ENCODE peak calls at places on chromosomes 5 and 9, in nine cellular contexts. W is spleen, S is tibial nerve, I is transverse colon, Y is HCT116, P is breast epithelium, M is body of pancreas, F is IMR-90, T is HepG2. J is an unnamed sample.

GRCh38 chr9:34371886-34372597 is 4.7 kb downstream of the MYORG start:
- DNase-seq in T (no peak), P (no peak), W (no peak), Y (no peak), I (no peak), F (no peak), S (no peak), M (no peak), J (no peak)

GRCh38 chr5:75412111-75412990 is 75.3 kb downstream of the HMGCR start:
- DNase-seq in S (no peak), F (peak), I (no peak), W (no peak), Y (no peak), M (no peak), T (no peak), P (no peak), J (no peak)

GRCh38 chr9:35756743-35757526 is 2.9 kb upstream of the MSMP start:
- DNase-seq in W (peak), I (peak), T (peak), S (no peak), P (peak), Y (peak), F (no peak), M (peak), J (peak)

GRCh38 chr5:115306011-115306530 is 9.6 kb upstream of the CCDC112 start:
- DNase-seq in P (no peak), Y (no peak), M (peak), I (peak), W (no peak), S (no peak), T (no peak), F (no peak), J (no peak)

GRCh38 chr5:114319236-114319635 is 42.6 kb upstream of the KCNN2 start:
- DNase-seq in F (no peak), P (no peak), I (no peak), T (no peak), S (no peak), Y (no peak), M (no peak), W (no peak), J (no peak)

GRCh38 chr9:133009906-133010582 is 20.8 kb upstream of the GTF3C5 start:
- DNase-seq in I (peak), T (no peak), P (no peak), Y (no peak), M (no peak), F (no peak), S (no peak), W (no peak), J (no peak)

GRCh38 chr5:178673801-178674200 is 47.0 kb upstream of the CLK4 start:
- DNase-seq in S (no peak), W (no peak), P (no peak), Y (no peak), I (no peak), T (no peak), F (no peak), M (no peak), J (no peak)

GRCh38 chr5:14153932-14154646 is 10.9 kb downstream of the TRIO start:
- DNase-seq in Y (no peak), P (peak), T (no peak), I (peak), S (no peak), F (peak), W (no peak), M (peak), J (peak)

GRCh38 chr9:15552641-15553527 is at the start of gene CCDC171:
- DNase-seq in T (peak), M (peak), P (peak), I (peak), Y (peak), F (peak), S (peak), W (peak), J (peak)
- TF ChIP-seq POLR2A in T (peak), M (peak), P (no peak), I (peak), Y (peak), F (peak), S (peak), W (no peak), J (no peak)

DNA sequence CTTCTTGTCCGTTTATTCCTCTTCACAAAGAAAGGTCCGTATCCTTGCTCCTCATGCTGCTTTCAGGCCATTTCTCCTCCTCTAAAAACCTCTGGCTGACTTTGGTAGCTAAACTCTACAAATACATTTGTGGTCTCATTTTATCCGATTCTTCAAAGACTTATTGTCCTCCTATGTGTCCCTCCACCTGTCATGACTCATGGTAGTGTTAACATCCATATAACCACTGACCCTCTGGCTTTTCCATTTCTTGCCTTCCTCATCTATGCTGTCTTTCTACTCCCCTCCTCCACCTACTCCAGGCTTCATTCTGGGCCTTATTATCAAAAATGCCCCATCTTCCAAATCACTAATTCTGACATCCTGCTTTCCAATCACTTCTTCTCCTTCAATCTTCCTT is 4.1 kb upstream of the SEMA6A start:
- DNase-seq in Y (no peak), M (no peak), W (no peak), S (no peak), P (no peak), F (no peak), T (peak), I (no peak), J (no peak)
- TF ChIP-seq CTCF in Y (no peak), M (no peak), W (no peak), S (no peak), P (no peak), F (no peak), T (no peak), I (no peak), J (no peak)

GRCh38 chr9:78033870-78034269 is 2.3 kb upstream of the GNAQ start:
- DNase-seq in M (no peak), W (no peak), F (no peak), I (no peak), S (no peak), P (no peak), Y (no peak), T (no peak), J (no peak)

GRCh38 chr9:78031271-78031825 is at the start of gene GNAQ:
- DNase-seq in T (no peak), M (peak), W (peak), Y (no peak), F (peak), I (peak), P (no peak), S (no peak), J (peak)

GRCh38 chr9:78032599-78033457 is 1.2 kb upstream of the GNAQ start:
- DNase-seq in T (no peak), M (no peak), S (no peak), P (no peak), I (peak), Y (no peak), F (no peak), W (no peak), J (no peak)

GRCh38 chr9:78030553-78031270 is 899 bp downstream of the GNAQ start:
- DNase-seq in W (peak), T (no peak), P (no peak), I (peak), M (peak), Y (no peak), F (peak), S (peak), J (peak)

DNA sequence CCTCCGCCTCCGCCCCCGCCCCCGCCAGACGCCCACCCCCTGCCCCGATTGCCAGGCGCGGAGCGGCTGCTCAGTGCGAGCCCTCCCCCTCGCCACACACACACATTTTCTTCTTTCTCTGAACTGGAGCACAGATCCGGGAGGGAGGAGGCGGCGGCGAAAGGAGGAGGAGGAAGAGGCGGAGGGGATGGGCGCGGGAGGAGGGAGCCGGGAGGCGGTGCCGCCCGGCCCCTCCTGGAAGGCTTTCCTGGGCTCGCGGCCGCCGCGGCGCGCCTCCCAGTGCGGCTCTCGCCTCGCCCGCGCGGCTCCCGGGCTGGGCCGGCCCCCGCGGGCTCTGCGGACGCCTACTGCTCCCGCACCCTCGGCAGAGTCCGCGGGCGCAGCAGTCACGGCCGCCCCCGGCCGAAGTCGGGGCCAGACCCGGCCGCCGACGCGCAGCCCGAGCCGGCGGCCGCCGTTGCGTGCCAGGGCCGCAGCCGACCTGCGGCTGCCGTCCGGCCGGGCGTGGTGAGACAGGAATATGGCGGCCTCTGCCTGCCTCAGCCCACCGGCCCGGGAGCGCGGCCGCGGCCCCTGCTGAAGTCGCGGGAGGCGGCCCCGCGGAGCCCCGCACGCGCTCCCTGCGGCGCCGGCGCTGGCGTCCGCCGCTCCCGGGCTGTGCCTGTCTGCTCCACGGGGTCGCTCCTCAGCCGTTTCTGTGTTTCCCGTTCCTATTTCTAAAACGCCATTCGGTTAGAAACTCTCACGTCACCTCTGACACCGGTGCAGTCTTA is 401 bp upstream of the GNAQ start:
- DNase-seq in M (peak), P (peak), S (peak), W (peak), Y (peak), T (peak), F (peak), I (peak), J (peak)
- TF ChIP-seq POLR2A in M (peak), P (peak), S (peak), W (no peak), Y (no peak), T (peak), F (no peak), I (peak), J (no peak)

DNA sequence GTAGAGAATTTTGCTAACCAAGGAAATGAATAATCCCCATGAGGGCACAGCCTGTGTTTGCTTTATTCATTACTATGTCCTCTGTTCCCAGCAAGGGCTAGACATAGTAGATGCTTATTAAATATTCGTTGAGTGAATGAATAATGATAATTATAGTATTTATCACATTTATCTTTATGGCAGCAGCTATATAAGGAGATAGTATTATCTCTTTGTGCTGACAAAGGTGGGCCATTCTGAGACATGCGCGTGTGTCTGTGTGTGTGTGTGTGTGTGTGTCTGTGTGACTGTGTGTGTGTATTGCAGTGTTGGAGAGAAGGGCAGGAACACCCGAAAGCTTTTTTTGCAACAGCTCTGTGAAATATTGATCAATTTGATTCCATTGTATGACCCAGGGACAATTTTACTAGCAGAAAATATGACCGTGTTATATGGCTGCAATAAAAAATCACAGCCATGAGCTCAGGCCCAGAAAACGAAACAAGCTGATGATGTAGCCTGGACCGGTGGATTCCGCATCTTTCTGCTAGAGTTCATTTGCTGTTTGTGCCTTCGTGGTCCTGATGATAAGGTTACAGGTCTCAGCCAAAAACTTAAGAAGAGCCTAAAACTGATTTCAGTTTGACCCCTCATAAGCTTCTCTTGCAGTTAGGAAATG is 39.8 kb downstream of the ZNF618 start:
- DNase-seq in M (no peak), Y (no peak), W (no peak), T (no peak), F (no peak), S (no peak), I (no peak), P (no peak), J (no peak)
- TF ChIP-seq CTCF in M (no peak), Y (no peak), W (no peak), T (no peak), F (no peak), S (no peak), I (no peak), P (no peak), J (no peak)

GRCh38 chr9:33229359-33230120 is 10.4 kb upstream of the SPINK4 start:
- DNase-seq in M (peak), Y (peak), S (no peak), F (no peak), I (peak), W (no peak), T (peak), P (peak), J (no peak)
- TF ChIP-seq POLR2A in M (no peak), Y (no peak), S (no peak), F (no peak), I (no peak), W (no peak), T (no peak), P (no peak), J (no peak)

GRCh38 chr5:86115164-86115563 is 502.6 kb upstream of the COX7C start:
- DNase-seq in P (no peak), T (no peak), M (no peak), F (no peak), S (no peak), Y (no peak), I (no peak), W (no peak), J (no peak)
- TF ChIP-seq CTCF in P (no peak), T (no peak), M (no peak), F (no peak), S (no peak), Y (no peak), I (no peak), W (no peak), J (no peak)

DNA sequence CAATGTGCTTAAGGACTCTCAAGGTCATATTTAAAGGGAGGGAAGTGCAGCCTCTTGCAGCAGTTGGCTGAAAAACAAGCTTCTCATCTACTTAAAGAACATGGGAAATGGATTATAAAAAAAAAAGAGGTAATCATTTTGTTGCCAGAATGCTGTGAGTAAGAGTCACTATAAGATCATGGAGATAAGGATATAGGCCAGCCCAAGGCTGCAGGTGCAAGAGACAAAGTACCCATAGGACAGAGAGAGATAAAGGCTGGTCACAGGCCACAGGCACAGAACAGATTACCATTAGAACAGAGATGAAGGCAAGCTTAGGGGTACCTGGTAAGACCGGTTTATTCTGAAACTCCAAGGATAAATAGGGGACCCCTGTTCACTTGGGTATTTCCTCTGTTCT is 70.5 kb downstream of the CDKN2A start:
- DNase-seq in T (no peak), M (no peak), W (no peak), F (no peak), I (no peak), S (no peak), P (no peak), Y (no peak), J (no peak)
- TF ChIP-seq POLR2A in T (no peak), M (no peak), W (no peak), F (no peak), I (no peak), S (no peak), P (no peak), Y (no peak), J (no peak)

GRCh38 chr9:93965830-93966577 is 10.8 kb upstream of the BARX1 start:
- DNase-seq in I (no peak), F (no peak), W (no peak), S (no peak), Y (no peak), T (no peak), M (peak), P (no peak), J (no peak)
- TF ChIP-seq CTCF in I (no peak), F (no peak), W (no peak), S (no peak), Y (no peak), T (peak), M (no peak), P (peak), J (no peak)